ENCODE peak calls at places on chromosomes 13 and 19, in nine cellular contexts. D is HTR-8/SVneo; M is HFFc6; H is glutamatergic neuron; N is AG04450; V is stimulated activated CD4-positive, alpha-beta T cell treated with anti-CD3 and anti-CD28 coated beads, Interleukin-1b, Interleukin-23, amount 100 ng/mL, for 1 hour; Q is brain pericyte; G is central memory CD4-positive, alpha-beta T cell; C is NCI-H1048. T is an unnamed sample.

GRCh38 chr13:113058129-113058987 is 47.2 kb upstream of the F7 start:
- DNase-seq in D (no peak), M (no peak), H (peak), N (no peak), V (no peak), Q (no peak), G (no peak), C (no peak), T (no peak)

GRCh38 chr13:72399351-72399750 is 328.1 kb downstream of the MZT1 start:
- DNase-seq in D (no peak), M (no peak), H (no peak), N (no peak), V (no peak), Q (no peak), G (no peak), C (no peak), T (no peak)

GRCh38 chr19:1465191-1466016 is 13.6 kb downstream of the C19orf25 start:
- DNase-seq in D (no peak), M (no peak), H (peak), N (no peak), V (no peak), Q (no peak), G (no peak), C (no peak), T (no peak)

GRCh38 chr19:14383898-14384669 is 2.8 kb downstream of the ADGRE5 start:
- DNase-seq in D (peak), M (peak), H (no peak), N (no peak), V (no peak), Q (no peak), G (peak), C (no peak), T (no peak)

GRCh38 chr19:7550169-7550770 is 14.8 kb downstream of the PNPLA6 start:
- DNase-seq in D (no peak), M (no peak), H (no peak), N (no peak), V (no peak), Q (no peak), G (no peak), C (no peak), T (no peak)

GRCh38 chr13:52760078-52760477 is 20.5 kb upstream of the CNMD start:
- DNase-seq in D (no peak), M (no peak), H (no peak), N (no peak), V (no peak), Q (no peak), G (no peak), C (no peak), T (no peak)

GRCh38 chr13:49995535-49996165 is 1.2 kb upstream of the TRIM13 start:
- DNase-seq in D (no peak), M (no peak), H (no peak), N (no peak), V (no peak), Q (no peak), G (peak), C (no peak), T (no peak)

GRCh38 chr19:58409010-58409790 is 751 bp downstream of the ZNF584 start:
- DNase-seq in D (no peak), M (no peak), H (no peak), N (no peak), V (no peak), Q (no peak), G (no peak), C (no peak), T (no peak)

GRCh38 chr13:30904043-30904442 is 2.0 kb upstream of the MEDAG start:
- DNase-seq in D (no peak), M (no peak), H (no peak), N (no peak), V (no peak), Q (no peak), G (no peak), C (no peak), T (no peak)

GRCh38 chr19:44608391-44608821 is 5.0 kb upstream of the IGSF23 start:
- DNase-seq in D (no peak), M (no peak), H (no peak), N (no peak), V (no peak), Q (no peak), G (no peak), C (peak), T (no peak)

GRCh38 chr19:16429066-16429758 is 42.6 kb downstream of the EPS15L1 start:
- DNase-seq in D (no peak), M (no peak), H (no peak), N (no peak), V (no peak), Q (no peak), G (peak), C (no peak), T (no peak)

GRCh38 chr13:45747071-45747470 is 45.0 kb downstream of the CBY2 start:
- DNase-seq in D (no peak), M (no peak), H (no peak), N (no peak), V (no peak), Q (no peak), G (no peak), C (no peak), T (no peak)

GRCh38 chr19:6078068-6078467 is 32.2 kb downstream of the RFX2 start:
- DNase-seq in D (no peak), M (no peak), H (no peak), N (no peak), V (no peak), Q (no peak), G (no peak), C (no peak), T (no peak)

GRCh38 chr19:38213911-38214625 is 10.0 kb downstream of the DPF1 start:
- DNase-seq in D (no peak), M (peak), H (no peak), N (no peak), V (peak), Q (no peak), G (peak), C (no peak), T (peak)

GRCh38 chr19:14149509-14149994 is 13.2 kb upstream of the ASF1B start:
- DNase-seq in D (no peak), M (no peak), H (no peak), N (no peak), V (peak), Q (no peak), G (peak), C (no peak), T (peak)

GRCh38 chr13:34360702-34361101 is 542.8 kb downstream of the RFC3 start:
- DNase-seq in D (no peak), M (no peak), H (no peak), N (no peak), V (no peak), Q (no peak), G (no peak), C (no peak), T (no peak)